ENCODE peak calls at places on chromosomes 6 and 20, in eight cellular contexts. J is lower leg skin; N is vagina; H is cardiac fibroblast; S is brain microvascular endothelial cell; Y is Peyer's patch; X is CD4-positive, CD25-positive, alpha-beta regulatory T cell; L is heart left ventricle. D is an unnamed sample.

GRCh38 chr20:10986586-10986985 is 312.8 kb upstream of the JAG1 start:
- DNase-seq in J (no peak), N (no peak), H (peak; percentile 73), S (peak; percentile 72), Y (no peak), X (no peak), L (no peak), D (no peak)

GRCh38 chr20:57391439-57392129 is 388 bp downstream of the RBM38 start:
- DNase-seq in J (no peak), N (no peak), H (no peak), S (no peak), Y (no peak), X (no peak), L (no peak), D (no peak)

GRCh38 chr20:37596168-37596567 is 68.5 kb upstream of the BLCAP start:
- DNase-seq in J (no peak), N (no peak), H (no peak), S (no peak), Y (no peak), X (no peak), L (no peak), D (no peak)

GRCh38 chr6:108546079-108547049 is 14.4 kb upstream of the FOXO3 start:
- DNase-seq in J (no peak), N (no peak), H (no peak), S (no peak), Y (no peak), X (no peak), L (no peak), D (no peak)

GRCh38 chr6:18405477-18406293 is 18.5 kb downstream of the RNF144B start:
- DNase-seq in J (no peak), N (no peak), H (peak; percentile 96), S (peak; percentile 92), Y (no peak), X (no peak), L (no peak), D (no peak)

GRCh38 chr6:139152088-139152891 is 17.4 kb downstream of the HECA start:
- DNase-seq in J (no peak), N (no peak), H (no peak), S (no peak), Y (no peak), X (no peak), L (no peak), D (no peak)

GRCh38 chr20:36754656-36755222 is 8.8 kb upstream of the NDRG3 start:
- DNase-seq in J (no peak), N (no peak), H (peak; percentile 82), S (peak; percentile 53), Y (peak; percentile 76), X (peak; percentile 56), L (peak; percentile 52), D (no peak)

GRCh38 chr20:51327251-51327841 is 215.2 kb downstream of the NFATC2 start:
- DNase-seq in J (no peak), N (no peak), H (peak; percentile 96), S (peak; percentile 90), Y (no peak), X (no peak), L (no peak), D (no peak)

GRCh38 chr6:3929281-3929798 is 80.2 kb downstream of the FAM50B start:
- DNase-seq in J (no peak), N (no peak), H (peak; percentile 15), S (peak; percentile 66), Y (no peak), X (no peak), L (no peak), D (no peak)

GRCh38 chr20:5349448-5349847 is 32.7 kb upstream of the PROKR2 start:
- DNase-seq in J (no peak), N (no peak), H (peak; percentile 56), S (peak; percentile 20), Y (no peak), X (no peak), L (no peak), D (no peak)

GRCh38 chr20:62472343-62473199 is 3.2 kb downstream of the GATA5 start:
- DNase-seq in J (no peak), N (no peak), H (no peak), S (no peak), Y (peak; percentile 76), X (no peak), L (no peak), D (no peak)

GRCh38 chr6:144439016-144439415 is 153.9 kb downstream of the UTRN start:
- DNase-seq in J (no peak), N (no peak), H (peak; percentile 9), S (no peak), Y (no peak), X (no peak), L (no peak), D (no peak)

GRCh38 chr6:21780144-21780543 is 186.6 kb downstream of the SOX4 start:
- DNase-seq in J (no peak), N (no peak), H (no peak), S (no peak), Y (no peak), X (no peak), L (no peak), D (no peak)

GRCh38 chr6:150269857-150270223 is 99.0 kb upstream of the IYD start:
- DNase-seq in J (peak; percentile 57), N (no peak), H (peak; percentile 34), S (no peak), Y (peak; percentile 50), X (no peak), L (no peak), D (no peak)

GRCh38 chr6:117307655-117308054 is 42.3 kb downstream of the VGLL2 start:
- DNase-seq in J (no peak), N (no peak), H (no peak), S (no peak), Y (no peak), X (no peak), L (no peak), D (no peak)

GRCh38 chr20:46895906-46896242 is 1.2 kb downstream of the EYA2 start:
- DNase-seq in J (no peak), N (no peak), H (no peak), S (no peak), Y (no peak), X (no peak), L (no peak), D (no peak)
- H3K4me3 ChIP-seq in J (no peak overlapping the region), N (peak overlapping the region; percentile 54), H (no peak overlapping the region), S (no peak overlapping the region), Y (no peak overlapping the region), X (no peak overlapping the region), L (peak overlapping the region; percentile 43), D (peak overlapping the region; percentile 99)

DNA sequence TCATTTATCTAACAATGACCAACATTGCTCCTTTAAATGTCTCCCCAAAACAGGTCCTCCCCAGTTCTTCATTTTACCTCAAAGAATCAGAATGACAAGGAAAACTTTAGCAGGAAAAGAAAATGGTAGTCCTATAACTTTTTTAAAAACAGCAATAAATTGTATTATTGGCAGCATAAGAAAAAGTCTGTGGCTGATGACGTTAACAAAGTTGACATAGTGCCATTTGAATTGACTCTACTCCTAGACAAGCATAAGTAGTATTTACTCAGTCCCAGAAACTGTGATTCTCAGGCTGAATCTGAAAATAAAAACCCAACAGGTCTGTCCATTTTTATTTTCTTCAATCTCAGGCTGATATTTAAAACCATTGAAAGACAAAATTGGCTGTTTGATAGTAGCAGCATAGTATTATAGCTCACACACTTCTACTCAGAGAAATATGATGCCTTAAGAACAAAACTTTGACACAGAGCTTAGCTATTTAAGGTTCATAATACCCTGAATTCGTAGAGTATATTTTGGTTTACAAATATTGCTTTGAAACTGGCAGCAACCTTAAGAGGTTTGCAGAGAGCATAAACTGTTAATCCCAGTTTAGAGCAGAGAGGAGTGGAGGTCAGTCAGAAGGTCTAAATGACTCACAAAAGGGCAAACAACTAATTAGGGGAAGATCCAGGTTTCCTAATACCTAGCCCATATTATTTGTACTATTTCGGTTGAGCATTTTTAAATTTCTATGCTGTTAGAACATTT is 35.0 kb upstream of the TENT5A start:
- DNase-seq in J (no peak), N (no peak), H (peak; percentile 56), S (no peak), Y (no peak), X (no peak), L (no peak), D (no peak)
- H3K4me3 ChIP-seq in J (no peak overlapping the region), N (no peak overlapping the region), H (no peak overlapping the region), S (no peak overlapping the region), Y (no peak overlapping the region), X (no peak overlapping the region), L (no peak overlapping the region), D (no peak overlapping the region)

GRCh38 chr6:9409126-9409525 is 973.8 kb upstream of the SLC35B3 start:
- DNase-seq in J (no peak), N (no peak), H (no peak), S (no peak), Y (no peak), X (no peak), L (no peak), D (no peak)

GRCh38 chr6:9405369-9405768 is 970.0 kb upstream of the SLC35B3 start:
- DNase-seq in J (no peak), N (no peak), H (peak; percentile 58), S (peak; percentile 44), Y (no peak), X (no peak), L (no peak), D (no peak)

GRCh38 chr6:9408718-9409117 is 973.4 kb upstream of the SLC35B3 start:
- DNase-seq in J (no peak), N (no peak), H (no peak), S (no peak), Y (no peak), X (no peak), L (no peak), D (no peak)

GRCh38 chr6:9404351-9405146 is 969.2 kb upstream of the SLC35B3 start:
- DNase-seq in J (no peak), N (no peak), H (no peak), S (no peak), Y (no peak), X (no peak), L (no peak), D (no peak)

GRCh38 chr6:9405825-9406224 is 970.5 kb upstream of the SLC35B3 start:
- DNase-seq in J (no peak), N (no peak), H (no peak), S (no peak), Y (no peak), X (no peak), L (no peak), D (no peak)
- H3K4me3 ChIP-seq in J (no peak overlapping the region), N (no peak overlapping the region), H (no peak overlapping the region), S (no peak overlapping the region), Y (no peak overlapping the region), X (no peak overlapping the region), L (no peak overlapping the region), D (no peak overlapping the region)

DNA sequence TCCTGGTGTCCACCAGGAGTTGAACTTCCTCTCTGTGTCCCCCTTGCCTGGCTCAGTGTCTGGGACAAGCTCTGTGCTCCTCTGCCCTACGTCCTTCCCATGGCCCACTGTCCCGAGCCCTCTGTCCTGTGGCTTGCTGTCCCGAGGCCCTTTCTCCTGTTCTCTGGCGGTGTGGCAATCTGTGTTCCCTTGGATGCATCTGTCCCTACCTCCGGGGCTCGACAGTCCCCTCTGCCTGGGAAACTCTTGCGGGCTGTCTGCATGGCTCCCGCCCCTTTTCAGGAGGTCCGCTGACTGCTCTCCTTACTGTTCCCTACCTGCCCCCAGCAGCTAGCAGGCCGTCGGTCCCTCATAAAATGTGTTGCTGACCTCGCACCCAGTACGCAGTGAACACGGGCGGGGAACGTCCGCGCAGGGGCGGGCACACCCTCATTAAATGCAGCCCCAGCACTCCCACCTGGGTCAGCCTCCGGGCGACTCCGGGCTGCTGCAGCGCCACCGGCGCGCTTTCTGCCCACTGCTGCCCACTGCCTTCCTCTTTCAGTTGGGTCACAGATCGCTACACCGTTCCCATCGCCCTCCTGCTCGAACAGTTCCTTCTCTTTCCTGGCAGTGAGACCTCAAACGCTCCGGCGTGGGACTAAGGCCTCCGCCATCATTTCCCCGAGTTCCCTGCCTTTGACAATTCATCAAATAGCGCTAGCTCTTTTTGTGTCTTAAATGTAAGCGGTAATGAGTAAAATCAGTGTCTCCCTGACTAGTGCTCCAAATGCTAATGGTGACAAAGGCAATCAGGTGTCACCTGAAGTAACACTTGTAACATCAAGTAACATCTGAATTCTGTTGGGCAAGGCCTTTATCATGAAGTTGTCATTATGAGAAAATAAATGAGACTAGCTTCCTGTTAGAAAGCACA is 60.5 kb downstream of the RSPH3 start:
- DNase-seq in J (no peak), N (no peak), H (no peak), S (no peak), Y (no peak), X (peak; percentile 7), L (no peak), D (no peak)
- H3K4me3 ChIP-seq in J (no peak overlapping the region), N (peak overlapping the region; percentile 20), H (peak overlapping the region; percentile 28), S (peak overlapping the region; percentile 42), Y (peak overlapping the region; percentile 42), X (peak overlapping the region; percentile 45), L (no peak overlapping the region), D (peak overlapping the region; percentile 6)

D was measured in GM12864.